ENCODE peak calls at places on chromosome 5, in five cellular contexts. One of them, this sample, is unnamed. For H3K36me3, the result is how much of the 10 kb centered on the place peaks cover.

GRCh38 chr5:142015781-142016533 is 3.1 kb upstream of the GNPDA1 start:
- DNase-seq in neuronal stem cell: no peak
- DNase-seq in CD8-positive, alpha-beta T cell: no peak
- DNase-seq in HCT116: no peak
- DNase-seq in gastrocnemius medialis: no peak
- DNase-seq in this sample: peak

GRCh38 chr5:157549283-157549629 is 26.3 kb downstream of the ADAM19 start:
- DNase-seq in CD8-positive, alpha-beta T cell: no peak
- DNase-seq in neuronal stem cell: no peak
- DNase-seq in gastrocnemius medialis: no peak
- DNase-seq in HCT116: no peak
- DNase-seq in this sample: no peak

GRCh38 chr5:152736906-152737305 is 331.8 kb upstream of the NMUR2 start:
- DNase-seq in neuronal stem cell: no peak
- DNase-seq in CD8-positive, alpha-beta T cell: no peak
- DNase-seq in HCT116: no peak
- DNase-seq in gastrocnemius medialis: no peak
- DNase-seq in this sample: no peak

GRCh38 chr5:138663561-138663960 is 88.4 kb upstream of the HSPA9 start:
- DNase-seq in HCT116: no peak
- DNase-seq in CD8-positive, alpha-beta T cell: no peak
- DNase-seq in neuronal stem cell: no peak
- DNase-seq in gastrocnemius medialis: no peak
- DNase-seq in this sample: no peak

GRCh38 chr5:77882670-77883257 is 106.6 kb upstream of the TBCA start:
- DNase-seq in HCT116: no peak
- DNase-seq in CD8-positive, alpha-beta T cell: no peak
- DNase-seq in neuronal stem cell: no peak
- DNase-seq in gastrocnemius medialis: no peak
- DNase-seq in this sample: no peak

GRCh38 chr5:4700082-4700481 is 440.0 kb upstream of the ADAMTS16 start:
- DNase-seq in gastrocnemius medialis: no peak
- DNase-seq in neuronal stem cell: peak
- DNase-seq in HCT116: no peak
- DNase-seq in CD8-positive, alpha-beta T cell: no peak
- DNase-seq in this sample: peak

GRCh38 chr5:174692982-174693422 is 31.4 kb upstream of the MSX2 start:
- DNase-seq in HCT116: no peak
- DNase-seq in gastrocnemius medialis: no peak
- DNase-seq in CD8-positive, alpha-beta T cell: no peak
- DNase-seq in neuronal stem cell: peak
- DNase-seq in this sample: no peak

GRCh38 chr5:150412319-150413175 is at the start of gene CD74:
- DNase-seq in HCT116: no peak
- DNase-seq in gastrocnemius medialis: peak
- DNase-seq in neuronal stem cell: peak
- DNase-seq in CD8-positive, alpha-beta T cell: peak
- DNase-seq in this sample: no peak

GRCh38 chr5:21823588-21823987 is 1029.6 kb downstream of the CDH12 start:
- DNase-seq in neuronal stem cell: no peak
- DNase-seq in gastrocnemius medialis: no peak
- DNase-seq in HCT116: no peak
- DNase-seq in CD8-positive, alpha-beta T cell: no peak
- DNase-seq in this sample: no peak

GRCh38 chr5:76022611-76023010 is 60.6 kb upstream of the SV2C start:
- DNase-seq in HCT116: no peak
- DNase-seq in gastrocnemius medialis: no peak
- DNase-seq in CD8-positive, alpha-beta T cell: no peak
- DNase-seq in neuronal stem cell: no peak
- DNase-seq in this sample: no peak

GRCh38 chr5:74625742-74626241 is 14.7 kb downstream of the ENC1 start:
- DNase-seq in gastrocnemius medialis: no peak
- DNase-seq in neuronal stem cell: no peak
- DNase-seq in CD8-positive, alpha-beta T cell: no peak
- DNase-seq in HCT116: no peak
- DNase-seq in this sample: peak

GRCh38 chr5:96590796-96591195 is 71.4 kb upstream of the CAST start:
- DNase-seq in gastrocnemius medialis: no peak
- DNase-seq in neuronal stem cell: no peak
- DNase-seq in HCT116: no peak
- DNase-seq in CD8-positive, alpha-beta T cell: no peak
- DNase-seq in this sample: no peak

GRCh38 chr5:35058395-35058794 is 10.6 kb upstream of the AGXT2 start:
- DNase-seq in neuronal stem cell: no peak
- DNase-seq in CD8-positive, alpha-beta T cell: no peak
- DNase-seq in gastrocnemius medialis: no peak
- DNase-seq in HCT116: no peak
- DNase-seq in this sample: no peak

GRCh38 chr5:179123491-179124328 is 63.5 kb downstream of the ZNF354C start:
- DNase-seq in HCT116: no peak
- DNase-seq in neuronal stem cell: no peak
- DNase-seq in CD8-positive, alpha-beta T cell: no peak
- DNase-seq in gastrocnemius medialis: no peak
- DNase-seq in this sample: no peak

GRCh38 chr5:135650081-135650480 is 71.3 kb upstream of the CXCL14 start:
- DNase-seq in HCT116: no peak
- DNase-seq in neuronal stem cell: no peak
- DNase-seq in CD8-positive, alpha-beta T cell: no peak
- DNase-seq in gastrocnemius medialis: no peak
- DNase-seq in this sample: no peak

GRCh38 chr5:87400305-87400899 is 12.3 kb downstream of the CCNH start:
- DNase-seq in neuronal stem cell: no peak
- DNase-seq in HCT116: peak
- DNase-seq in CD8-positive, alpha-beta T cell: no peak
- DNase-seq in gastrocnemius medialis: no peak
- DNase-seq in this sample: no peak

GRCh38 chr5:169020102-169020501 is 280.8 kb downstream of the SLIT3 start:
- DNase-seq in HCT116: peak
- DNase-seq in neuronal stem cell: no peak
- DNase-seq in CD8-positive, alpha-beta T cell: no peak
- DNase-seq in gastrocnemius medialis: no peak
- DNase-seq in this sample: no peak

GRCh38 chr5:159780246-159780645 is 136.0 kb upstream of the ADRA1B start:
- DNase-seq in neuronal stem cell: no peak
- DNase-seq in HCT116: no peak
- DNase-seq in gastrocnemius medialis: no peak
- DNase-seq in CD8-positive, alpha-beta T cell: no peak
- DNase-seq in this sample: no peak

GRCh38 chr5:15501057-15501791 is 1.2 kb downstream of the FBXL7 start:
- DNase-seq in CD8-positive, alpha-beta T cell: no peak
- DNase-seq in gastrocnemius medialis: peak
- DNase-seq in neuronal stem cell: peak
- DNase-seq in HCT116: no peak
- DNase-seq in this sample: no peak

GRCh38 chr5:1509346-1510085 is 14.2 kb downstream of the LPCAT1 start:
- DNase-seq in CD8-positive, alpha-beta T cell: no peak
- DNase-seq in neuronal stem cell: no peak
- DNase-seq in gastrocnemius medialis: peak
- DNase-seq in HCT116: no peak
- DNase-seq in this sample: no peak

GRCh38 chr5:152532714-152533113 is 127.6 kb upstream of the NMUR2 start:
- DNase-seq in HCT116: peak
- DNase-seq in neuronal stem cell: peak
- DNase-seq in gastrocnemius medialis: no peak
- DNase-seq in CD8-positive, alpha-beta T cell: no peak
- DNase-seq in this sample: peak

GRCh38 chr5:134477462-134478245 is 47.8 kb upstream of the JADE2 start:
- DNase-seq in neuronal stem cell: no peak
- DNase-seq in gastrocnemius medialis: no peak
- DNase-seq in HCT116: no peak
- DNase-seq in CD8-positive, alpha-beta T cell: no peak
- DNase-seq in this sample: no peak

GRCh38 chr5:146188358-146188757 is 5.9 kb upstream of the LARS1 start:
- DNase-seq in CD8-positive, alpha-beta T cell: no peak
- DNase-seq in gastrocnemius medialis: no peak
- DNase-seq in neuronal stem cell: no peak
- DNase-seq in HCT116: no peak
- DNase-seq in this sample: no peak

GRCh38 chr5:151094054-151094858 is 13.4 kb upstream of the TNIP1 start:
- DNase-seq in HCT116: no peak
- DNase-seq in CD8-positive, alpha-beta T cell: no peak
- DNase-seq in gastrocnemius medialis: no peak
- DNase-seq in neuronal stem cell: no peak
- DNase-seq in this sample: no peak

GRCh38 chr5:160333726-160334125 is 21.4 kb upstream of the CCNJL start:
- DNase-seq in gastrocnemius medialis: no peak
- DNase-seq in neuronal stem cell: no peak
- DNase-seq in HCT116: no peak
- DNase-seq in CD8-positive, alpha-beta T cell: no peak
- DNase-seq in this sample: no peak

GRCh38 chr5:75277463-75277862 is 40.8 kb upstream of the ANKRD31 start:
- DNase-seq in CD8-positive, alpha-beta T cell: no peak
- DNase-seq in HCT116: peak
- DNase-seq in gastrocnemius medialis: no peak
- DNase-seq in neuronal stem cell: no peak
- DNase-seq in this sample: no peak

GRCh38 chr5:2710910-2711309 is 40.6 kb downstream of the IRX2 start:
- DNase-seq in neuronal stem cell: no peak
- DNase-seq in gastrocnemius medialis: no peak
- DNase-seq in CD8-positive, alpha-beta T cell: no peak
- DNase-seq in HCT116: no peak
- DNase-seq in this sample: no peak

GRCh38 chr5:2007437-2007905 is 124.7 kb upstream of the IRX4 start:
- DNase-seq in gastrocnemius medialis: no peak
- DNase-seq in CD8-positive, alpha-beta T cell: no peak
- DNase-seq in neuronal stem cell: no peak
- DNase-seq in HCT116: no peak
- DNase-seq in this sample: no peak

GRCh38 chr5:179294891-179295777 is 50.1 kb downstream of the ADAMTS2 start:
- DNase-seq in HCT116: no peak
- DNase-seq in CD8-positive, alpha-beta T cell: no peak
- DNase-seq in neuronal stem cell: no peak
- DNase-seq in gastrocnemius medialis: no peak
- DNase-seq in this sample: no peak

GRCh38 chr5:180495292-180495691 is 1.1 kb downstream of the CNOT6 start:
- DNase-seq in gastrocnemius medialis: no peak
- DNase-seq in neuronal stem cell: no peak
- DNase-seq in CD8-positive, alpha-beta T cell: no peak
- DNase-seq in HCT116: no peak
- DNase-seq in this sample: no peak

GRCh38 chr5:180499684-180500083 is 5.5 kb downstream of the CNOT6 start:
- DNase-seq in CD8-positive, alpha-beta T cell: no peak
- DNase-seq in neuronal stem cell: no peak
- DNase-seq in HCT116: no peak
- DNase-seq in gastrocnemius medialis: no peak
- DNase-seq in this sample: no peak

GRCh38 chr5:180495991-180496741 is 2.0 kb downstream of the CNOT6 start:
- DNase-seq in gastrocnemius medialis: no peak
- DNase-seq in HCT116: no peak
- DNase-seq in CD8-positive, alpha-beta T cell: no peak
- DNase-seq in neuronal stem cell: no peak
- DNase-seq in this sample: no peak

GRCh38 chr5:180494510-180495181 is 467 bp downstream of the CNOT6 start:
- DNase-seq in neuronal stem cell: peak
- DNase-seq in gastrocnemius medialis: no peak
- DNase-seq in CD8-positive, alpha-beta T cell: no peak
- DNase-seq in HCT116: no peak
- DNase-seq in this sample: no peak

GRCh38 chr5:180498378-180498777 is 4.2 kb downstream of the CNOT6 start:
- DNase-seq in CD8-positive, alpha-beta T cell: no peak
- DNase-seq in HCT116: no peak
- DNase-seq in neuronal stem cell: no peak
- DNase-seq in gastrocnemius medialis: no peak
- DNase-seq in this sample: no peak
- H3K36me3 ChIP-seq in CD8-positive, alpha-beta T cell: under half
- H3K36me3 ChIP-seq in HCT116: under half
- H3K36me3 ChIP-seq in neuronal stem cell: under half
- H3K36me3 ChIP-seq in gastrocnemius medialis: under half
- H3K36me3 ChIP-seq in this sample: half or more

GRCh38 chr5:120507826-120508463 is 43.8 kb downstream of the PRR16 start:
- DNase-seq in HCT116: no peak
- DNase-seq in gastrocnemius medialis: no peak
- DNase-seq in CD8-positive, alpha-beta T cell: no peak
- DNase-seq in neuronal stem cell: no peak
- DNase-seq in this sample: no peak
- H3K27ac ChIP-seq in HCT116: no peak
- H3K27ac ChIP-seq in gastrocnemius medialis: no peak
- H3K27ac ChIP-seq in CD8-positive, alpha-beta T cell: no peak
- H3K27ac ChIP-seq in neuronal stem cell: no peak
- H3K27ac ChIP-seq in this sample: peak

DNA sequence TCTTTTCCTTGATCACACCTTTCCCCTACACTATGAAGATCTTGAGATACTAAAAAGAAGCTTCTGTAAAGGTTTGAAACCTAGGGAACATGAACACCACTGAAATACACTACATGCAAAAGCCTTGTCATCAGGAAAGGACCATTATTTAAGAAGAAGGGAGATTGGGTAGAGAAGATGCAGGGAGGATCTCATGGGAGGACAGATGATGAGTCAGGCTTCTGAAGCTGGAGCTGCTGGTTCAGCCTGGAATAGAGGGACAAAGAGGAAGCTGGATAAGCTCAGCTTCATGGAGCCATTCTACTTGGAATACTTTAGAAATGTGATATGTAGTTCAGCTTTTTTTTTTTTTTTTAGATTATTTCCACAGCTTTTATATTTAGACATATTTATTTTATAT is 169.8 kb downstream of the MAN2A1 start:
- DNase-seq in HCT116: no peak
- DNase-seq in neuronal stem cell: no peak
- DNase-seq in CD8-positive, alpha-beta T cell: no peak
- DNase-seq in gastrocnemius medialis: no peak
- DNase-seq in this sample: no peak
- H3K36me3 ChIP-seq in HCT116: under half
- H3K36me3 ChIP-seq in neuronal stem cell: under half
- H3K36me3 ChIP-seq in CD8-positive, alpha-beta T cell: under half
- H3K36me3 ChIP-seq in gastrocnemius medialis: under half
- H3K36me3 ChIP-seq in this sample: under half

GRCh38 chr5:54063817-54064216 is 246.6 kb downstream of the ARL15 start:
- DNase-seq in HCT116: no peak
- DNase-seq in gastrocnemius medialis: no peak
- DNase-seq in neuronal stem cell: no peak
- DNase-seq in CD8-positive, alpha-beta T cell: no peak
- DNase-seq in this sample: no peak
- H3K27ac ChIP-seq in HCT116: no peak
- H3K27ac ChIP-seq in gastrocnemius medialis: no peak
- H3K27ac ChIP-seq in neuronal stem cell: no peak
- H3K27ac ChIP-seq in CD8-positive, alpha-beta T cell: no peak
- H3K27ac ChIP-seq in this sample: no peak

DNA sequence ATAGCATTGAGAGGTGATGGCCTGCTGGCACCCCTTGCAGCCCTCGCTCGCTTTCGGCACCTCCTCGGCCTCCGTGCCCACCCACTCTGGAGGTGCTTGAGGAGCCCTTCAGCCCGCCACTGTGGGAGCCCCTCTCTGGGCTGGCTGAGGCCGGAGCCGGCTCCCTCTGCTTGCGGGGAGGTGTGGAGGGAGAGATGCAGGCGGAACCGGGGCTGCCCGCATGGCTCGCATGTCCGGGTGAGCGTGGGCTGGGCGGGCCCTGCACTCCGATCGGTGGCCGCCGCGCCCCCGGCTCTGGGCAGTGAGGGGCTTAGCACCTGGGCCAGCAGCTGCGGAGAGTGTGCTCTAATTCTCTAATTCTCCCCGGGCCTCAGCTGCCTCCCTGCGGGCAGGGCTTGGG is 101.1 kb downstream of the KIF4B start:
- DNase-seq in gastrocnemius medialis: no peak
- DNase-seq in HCT116: no peak
- DNase-seq in CD8-positive, alpha-beta T cell: no peak
- DNase-seq in neuronal stem cell: no peak
- DNase-seq in this sample: no peak
- H3K36me3 ChIP-seq in gastrocnemius medialis: under half
- H3K36me3 ChIP-seq in HCT116: under half
- H3K36me3 ChIP-seq in CD8-positive, alpha-beta T cell: under half
- H3K36me3 ChIP-seq in neuronal stem cell: under half
- H3K36me3 ChIP-seq in this sample: under half